ENCODE peak calls at places on chromosomes 4 and X, in seven cellular contexts. M is breast epithelium; X is AG10803; P is endodermal cell; S is neural crest cell; A is MM.1S; H is activated CD8-positive, alpha-beta T cell treated with anti-CD3 and anti-CD28 coated beads for 36 hours. E is an unnamed sample.

GRCh38 chr4:134780244-134780643 is 578.7 kb upstream of the PABPC4L start:
- DNase-seq in X (no peak), S (no peak), A (no peak), P (no peak), H (no peak), M (no peak), E (no peak)

GRCh38 chr4:79225360-79225759 is 100.5 kb downstream of the NAA11 start:
- DNase-seq in M (no peak), P (no peak), X (no peak), S (no peak), A (no peak), H (no peak), E (no peak)

GRCh38 chr4:151436093-151436518 is 27.1 kb downstream of the FHIP1A start:
- DNase-seq in X (no peak), P (no peak), A (no peak), S (no peak), H (no peak), M (no peak), E (no peak)

GRCh38 chr4:10619220-10619619 is 65.3 kb downstream of the CLNK start:
- DNase-seq in X (no peak), H (no peak), M (peak), A (no peak), S (no peak), P (no peak), E (no peak)

GRCh38 chr4:92952426-92952825 is 648.7 kb downstream of the GRID2 start:
- DNase-seq in A (no peak), X (no peak), P (no peak), M (no peak), S (no peak), H (no peak), E (no peak)

GRCh38 chr4:73607375-73608026 is 12.7 kb downstream of the RASSF6 start:
- DNase-seq in A (peak), S (no peak), M (no peak), H (no peak), X (no peak), P (no peak), E (no peak)

GRCh38 chr4:6546681-6547447 is 28.1 kb upstream of the MAN2B2 start:
- DNase-seq in M (no peak), X (peak), P (peak), A (peak), S (peak), H (peak), E (peak)

GRCh38 chrX:80578518-80579105 is 158.4 kb downstream of the TENT5D start:
- DNase-seq in X (peak), A (peak), M (no peak), S (no peak), H (no peak), P (no peak), E (peak)

GRCh38 chr4:161841759-161842158 is 322.0 kb downstream of the FSTL5 start:
- DNase-seq in S (no peak), M (no peak), X (no peak), A (no peak), H (no peak), P (no peak), E (no peak)

GRCh38 chrX:10049246-10049645 is 82.1 kb downstream of the CLDN34 start:
- DNase-seq in S (no peak), M (no peak), A (no peak), H (no peak), P (no peak), X (peak), E (no peak)

GRCh38 chrX:38089173-38089982 is 83.0 kb downstream of the SYTL5 start:
- DNase-seq in M (no peak), X (no peak), P (no peak), A (no peak), S (no peak), H (no peak), E (no peak)

GRCh38 chr4:167715176-167715575 is 377.2 kb upstream of the ANXA10 start:
- DNase-seq in S (no peak), X (no peak), P (no peak), A (no peak), M (no peak), H (no peak), E (no peak)

GRCh38 chr4:139299536-139299935 is 1.8 kb upstream of the NAA15 start:
- DNase-seq in H (no peak), A (no peak), S (no peak), X (no peak), P (no peak), M (no peak), E (no peak)

GRCh38 chrX:119041175-119041574 is 31.6 kb upstream of the CT47C1 start:
- DNase-seq in A (no peak), S (no peak), H (no peak), X (peak), M (peak), P (no peak), E (no peak)

GRCh38 chrX:39894626-39895025 is 203.1 kb downstream of the BCOR start:
- DNase-seq in H (no peak), X (no peak), M (no peak), S (no peak), A (no peak), P (no peak), E (no peak)

GRCh38 chr4:8834681-8835220 is 36.9 kb downstream of the HMX1 start:
- DNase-seq in S (no peak), H (no peak), A (no peak), X (no peak), M (no peak), P (peak), E (no peak)

GRCh38 chrX:154785711-154786110 is 19.6 kb downstream of the MPP1 start:
- DNase-seq in H (no peak), P (no peak), M (no peak), A (no peak), S (no peak), X (no peak), E (no peak)

GRCh38 chr4:123477804-123478209 is 81.2 kb downstream of the SPRY1 start:
- DNase-seq in S (no peak), P (no peak), M (no peak), A (no peak), X (peak), H (peak), E (no peak)

GRCh38 chrX:24963823-24964222 is 51.9 kb downstream of the ARX start:
- DNase-seq in S (no peak), X (peak), P (peak), A (no peak), H (no peak), M (no peak), E (no peak)

GRCh38 chr4:94171616-94172015 is 36.0 kb upstream of the SMARCAD1 start:
- DNase-seq in H (no peak), S (no peak), X (no peak), A (no peak), P (no peak), M (no peak), E (no peak)

GRCh38 chr4:128709268-128709667 is 100.2 kb upstream of the JADE1 start:
- DNase-seq in M (no peak), S (no peak), X (no peak), H (no peak), A (no peak), P (peak), E (no peak)

GRCh38 chrX:131677655-131678628 is 134.1 kb downstream of the OR13H1 start:
- DNase-seq in P (peak), M (no peak), A (peak), S (peak), H (peak), X (peak), E (peak)

GRCh38 chr4:139740531-139741041 is 75.0 kb downstream of the MGST2 start:
- DNase-seq in S (no peak), A (no peak), H (no peak), X (peak), M (peak), P (peak), E (no peak)

GRCh38 chr4:132540268-132540667 is 608.8 kb upstream of the PCDH10 start:
- DNase-seq in P (peak), S (no peak), A (no peak), X (no peak), M (no peak), H (no peak), E (no peak)

GRCh38 chrX:80806557-80806956 is 3.1 kb downstream of the BRWD3 start:
- DNase-seq in M (no peak), A (no peak), H (no peak), P (no peak), X (no peak), S (no peak), E (no peak)

GRCh38 chrX:73262991-73263390 is 48.3 kb upstream of the NAP1L2 start:
- DNase-seq in S (no peak), P (no peak), M (no peak), H (no peak), X (peak), A (peak), E (no peak)

GRCh38 chrX:111095974-111096870 is at the start of gene PAK3:
- DNase-seq in H (peak), M (peak), A (peak), S (peak), P (peak), X (peak), E (no peak)

GRCh38 chr4:122224348-122224747 is 72.2 kb downstream of the BLTP1 start:
- DNase-seq in A (peak), S (peak), M (no peak), P (peak), H (peak), X (peak), E (no peak)
- TF ChIP-seq CTCF in A (peak), S (peak), M (no peak), P (no peak), H (no peak), X (peak), E (no peak)

GRCh38 chrX:46836701-46837542 is at the start of gene RP2:
- DNase-seq in A (peak), X (peak), S (peak), H (peak), M (peak), P (peak), E (peak)
- TF ChIP-seq CTCF in A (no peak), X (no peak), S (peak), H (no peak), M (no peak), P (peak), E (no peak)

GRCh38 chr4:119314356-119314755 is 7.6 kb downstream of the FABP2 start:
- DNase-seq in X (peak), P (peak), S (no peak), M (no peak), H (peak), A (peak), E (peak)
- TF ChIP-seq CTCF in X (peak), P (peak), S (peak), M (no peak), H (no peak), A (peak), E (peak)

GRCh38 chr4:1031346-1031745 is 19.9 kb downstream of the FGFRL1 start:
- DNase-seq in H (no peak), S (no peak), X (no peak), M (no peak), P (no peak), A (no peak), E (no peak)

GRCh38 chr4:1033840-1034551 is 22.6 kb downstream of the FGFRL1 start:
- DNase-seq in H (no peak), A (no peak), P (peak), M (no peak), X (peak), S (no peak), E (no peak)

GRCh38 chr4:1030559-1030958 is 19.1 kb downstream of the FGFRL1 start:
- DNase-seq in X (no peak), S (no peak), M (no peak), A (no peak), H (no peak), P (no peak), E (no peak)

GRCh38 chr4:1032861-1033260 is 21.4 kb downstream of the FGFRL1 start:
- DNase-seq in H (no peak), P (no peak), A (no peak), X (no peak), S (no peak), M (no peak), E (no peak)

GRCh38 chr4:1031956-1032795 is 20.8 kb downstream of the FGFRL1 start:
- DNase-seq in X (no peak), P (peak), M (no peak), H (no peak), S (no peak), A (no peak), E (no peak)
- TF ChIP-seq CTCF in X (no peak), P (no peak), M (no peak), H (no peak), S (no peak), A (no peak), E (no peak)

GRCh38 chr4:87835192-87835591 is 2.4 kb downstream of the MEPE start:
- DNase-seq in X (no peak), H (no peak), S (no peak), P (no peak), A (no peak), M (no peak), E (no peak)

GRCh38 chr4:87835732-87836131 is 3.0 kb downstream of the MEPE start:
- DNase-seq in M (no peak), H (no peak), P (no peak), A (no peak), X (no peak), S (no peak), E (no peak)

GRCh38 chr4:87839309-87839946 is 6.7 kb downstream of the MEPE start:
- DNase-seq in X (peak), S (no peak), A (peak), M (peak), H (peak), P (peak), E (peak)

GRCh38 chr4:87840149-87840548 is 7.4 kb downstream of the MEPE start:
- DNase-seq in P (no peak), M (no peak), S (no peak), H (no peak), X (no peak), A (no peak), E (no peak)

GRCh38 chr4:87838207-87838606 is 5.4 kb downstream of the MEPE start:
- DNase-seq in A (no peak), M (no peak), S (no peak), X (no peak), H (no peak), P (no peak), E (no peak)
- TF ChIP-seq CTCF in A (peak), M (no peak), S (peak), X (peak), H (no peak), P (peak), E (no peak)

GRCh38 chrX:116198810-116199209 is 28.3 kb downstream of the AGTR2 start:
- DNase-seq in P (peak), H (no peak), M (no peak), S (no peak), A (no peak), X (no peak), E (no peak)
- TF ChIP-seq CTCF in P (peak), H (no peak), M (no peak), S (peak), A (no peak), X (no peak), E (no peak)

GRCh38 chrX:8033175-8033574 is 106.0 kb upstream of the PNPLA4 start:
- DNase-seq in X (no peak), S (no peak), M (no peak), A (no peak), P (no peak), H (no peak), E (no peak)

GRCh38 chrX:8034058-8034457 is 106.8 kb upstream of the PNPLA4 start:
- DNase-seq in P (peak), S (no peak), X (no peak), A (no peak), H (no peak), M (no peak), E (no peak)

GRCh38 chrX:8025705-8026104 is 98.5 kb upstream of the PNPLA4 start:
- DNase-seq in M (no peak), X (no peak), S (no peak), P (no peak), A (no peak), H (no peak), E (no peak)

GRCh38 chrX:8027876-8028275 is 100.7 kb upstream of the PNPLA4 start:
- DNase-seq in H (no peak), P (no peak), M (no peak), S (no peak), A (no peak), X (no peak), E (no peak)

DNA sequence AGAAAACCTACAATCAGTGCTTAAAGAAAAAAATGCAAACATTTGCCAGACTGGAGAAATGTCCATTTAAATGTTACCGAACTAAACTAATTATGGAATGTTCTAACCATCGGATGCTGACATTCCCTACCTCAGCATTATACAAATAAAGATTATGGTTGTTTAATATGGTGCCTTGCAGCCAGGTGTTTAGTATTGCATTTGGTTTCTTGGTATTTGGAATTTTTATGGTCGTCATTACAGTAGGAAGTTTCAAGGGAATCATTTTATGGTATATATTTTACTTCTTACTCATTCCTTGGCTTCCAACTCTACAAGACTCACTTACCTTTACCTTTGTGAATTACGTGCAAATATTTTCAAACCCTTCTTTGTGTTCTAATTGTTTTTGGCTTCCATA is 103.1 kb upstream of the PNPLA4 start:
- DNase-seq in A (no peak), H (no peak), S (no peak), P (no peak), M (no peak), X (no peak), E (no peak)
- TF ChIP-seq CTCF in A (no peak), H (no peak), S (no peak), P (no peak), M (no peak), X (no peak), E (no peak)

GRCh38 chrX:153685179-153685536 is 2.6 kb upstream of the SLC6A8 start:
- DNase-seq in H (no peak), X (no peak), M (no peak), P (peak), A (no peak), S (no peak), E (no peak)

GRCh38 chrX:153688071-153688470 is 345 bp downstream of the SLC6A8 start:
- DNase-seq in M (no peak), H (no peak), A (no peak), X (no peak), P (no peak), S (no peak), E (no peak)

GRCh38 chrX:153684447-153685178 is 3.1 kb upstream of the SLC6A8 start:
- DNase-seq in H (no peak), S (no peak), P (peak), M (no peak), X (no peak), A (no peak), E (no peak)

GRCh38 chrX:153687121-153688039 is at the start of gene SLC6A8:
- DNase-seq in A (peak), X (peak), H (peak), S (peak), M (peak), P (peak), E (no peak)

GRCh38 chrX:153685751-153686676 is 1.7 kb upstream of the SLC6A8 start:
- DNase-seq in M (no peak), S (no peak), H (no peak), A (no peak), P (peak), X (no peak), E (no peak)
- TF ChIP-seq CTCF in M (no peak), S (no peak), H (no peak), A (no peak), P (no peak), X (no peak), E (no peak)

DNA sequence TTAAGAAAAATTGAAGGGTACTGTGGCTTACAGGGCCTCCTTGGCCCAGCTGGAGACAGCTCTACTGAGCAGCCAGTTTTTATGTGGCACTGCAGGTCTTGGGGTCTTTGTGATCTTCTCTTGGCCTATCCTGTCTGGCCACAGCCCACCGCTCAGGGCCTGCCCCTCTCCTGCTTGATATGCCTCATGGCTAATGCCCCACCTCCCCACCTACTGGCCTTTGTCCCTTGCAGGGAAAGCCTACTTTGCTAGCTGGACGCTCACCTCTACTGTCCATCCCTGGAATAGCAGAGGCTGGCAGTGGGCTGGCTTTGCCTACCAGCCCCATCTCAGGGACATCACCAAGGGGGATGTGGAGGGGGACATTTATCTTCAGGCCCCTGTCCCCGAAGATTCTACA is 134.1 kb downstream of the PJA1 start:
- DNase-seq in S (no peak), M (no peak), P (peak), X (no peak), H (no peak), A (no peak), E (no peak)
- TF ChIP-seq CTCF in S (no peak), M (no peak), P (peak), X (no peak), H (no peak), A (no peak), E (no peak)